ENCODE peak calls at places on chromosomes 4 and X, in four cellular contexts. Z is neural progenitor cell; D is heart left ventricle; K is effector memory CD4-positive, alpha-beta T cell. C is an unnamed sample. For H3K4me1, the result is how much of the 10 kb centered on the place peaks cover.

GRCh38 chr4:125780159-125780558 is 465.4 kb downstream of the FAT4 start:
- DNase-seq in Z (no peak), D (no peak), K (no peak), C (no peak)

GRCh38 chr4:107216379-107216778 is 180.3 kb upstream of the DKK2 start:
- DNase-seq in Z (no peak), D (no peak), K (no peak), C (no peak)

GRCh38 chr4:136750898-136751297 is 781.4 kb downstream of the PCDH18 start:
- DNase-seq in Z (no peak), D (no peak), K (no peak), C (no peak)

GRCh38 chrX:24513416-24513815 is 48.3 kb downstream of the PDK3 start:
- DNase-seq in Z (no peak), D (no peak), K (no peak), C (no peak)

GRCh38 chrX:143632625-143633387 is 3.1 kb downstream of the SLITRK4 start:
- DNase-seq in Z (peak), D (no peak), K (no peak), C (peak)

GRCh38 chr4:86033171-86033570 is 326.7 kb downstream of the MAPK10 start:
- DNase-seq in Z (no peak), D (peak), K (no peak), C (no peak)

GRCh38 chr4:91243132-91243531 is 1060.6 kb upstream of the GRID2 start:
- DNase-seq in Z (no peak), D (peak), K (no peak), C (no peak)

GRCh38 chrX:118974908-118975671 is 672 bp downstream of the LONRF3 start:
- DNase-seq in Z (peak), D (no peak), K (peak), C (peak)

GRCh38 chr4:186536285-186536684 is 19.1 kb downstream of the MTNR1A start:
- DNase-seq in Z (peak), D (no peak), K (no peak), C (no peak)

GRCh38 chrX:84453351-84454246 is 48.7 kb downstream of the HDX start:
- DNase-seq in Z (no peak), D (no peak), K (no peak), C (no peak)

GRCh38 chrX:44871114-44871645 is 1.8 kb upstream of the KDM6A start:
- DNase-seq in Z (peak), D (peak), K (no peak), C (peak)

GRCh38 chr4:95556460-95556859 is 7.7 kb upstream of the UNC5C start:
- DNase-seq in Z (no peak), D (no peak), K (no peak), C (no peak)

GRCh38 chr4:139312552-139313332 is 10.5 kb upstream of the NDUFC1 start:
- DNase-seq in Z (no peak), D (no peak), K (no peak), C (no peak)

GRCh38 chrX:43865791-43866190 is 16.5 kb downstream of the MAOB start:
- DNase-seq in Z (no peak), D (no peak), K (no peak), C (no peak)

GRCh38 chrX:43860646-43861370 is 21.4 kb downstream of the MAOB start:
- DNase-seq in Z (no peak), D (no peak), K (no peak), C (no peak)

GRCh38 chrX:43862434-43862833 is 19.8 kb downstream of the MAOB start:
- DNase-seq in Z (no peak), D (no peak), K (no peak), C (no peak)

GRCh38 chrX:43866423-43866822 is 15.8 kb downstream of the MAOB start:
- DNase-seq in Z (no peak), D (no peak), K (no peak), C (no peak)

GRCh38 chrX:43861750-43862149 is 20.5 kb downstream of the MAOB start:
- DNase-seq in Z (no peak), D (peak), K (no peak), C (no peak)
- H3K4me1 ChIP-seq in Z (under half), D (under half), K (under half), C (under half)

GRCh38 chr4:30103455-30103854 is 616.7 kb upstream of the PCDH7 start:
- DNase-seq in Z (no peak), D (no peak), K (no peak), C (no peak)
- H3K4me1 ChIP-seq in Z (under half), D (under half), K (under half), C (under half)

GRCh38 chr4:184362338-184362737 is 112.0 kb downstream of the IRF2 start:
- DNase-seq in Z (no peak), D (no peak), K (no peak), C (peak)

GRCh38 chr4:184361443-184361842 is 112.9 kb downstream of the IRF2 start:
- DNase-seq in Z (no peak), D (no peak), K (no peak), C (no peak)

GRCh38 chr4:184357783-184358182 is 116.6 kb downstream of the IRF2 start:
- DNase-seq in Z (no peak), D (no peak), K (no peak), C (peak)

GRCh38 chr4:184358521-184359232 is 115.7 kb downstream of the IRF2 start:
- DNase-seq in Z (no peak), D (no peak), K (no peak), C (peak)

GRCh38 chr4:184359905-184360304 is 114.4 kb downstream of the IRF2 start:
- DNase-seq in Z (no peak), D (no peak), K (no peak), C (peak)
- H3K4me1 ChIP-seq in Z (under half), D (under half), K (under half), C (under half)

DNA sequence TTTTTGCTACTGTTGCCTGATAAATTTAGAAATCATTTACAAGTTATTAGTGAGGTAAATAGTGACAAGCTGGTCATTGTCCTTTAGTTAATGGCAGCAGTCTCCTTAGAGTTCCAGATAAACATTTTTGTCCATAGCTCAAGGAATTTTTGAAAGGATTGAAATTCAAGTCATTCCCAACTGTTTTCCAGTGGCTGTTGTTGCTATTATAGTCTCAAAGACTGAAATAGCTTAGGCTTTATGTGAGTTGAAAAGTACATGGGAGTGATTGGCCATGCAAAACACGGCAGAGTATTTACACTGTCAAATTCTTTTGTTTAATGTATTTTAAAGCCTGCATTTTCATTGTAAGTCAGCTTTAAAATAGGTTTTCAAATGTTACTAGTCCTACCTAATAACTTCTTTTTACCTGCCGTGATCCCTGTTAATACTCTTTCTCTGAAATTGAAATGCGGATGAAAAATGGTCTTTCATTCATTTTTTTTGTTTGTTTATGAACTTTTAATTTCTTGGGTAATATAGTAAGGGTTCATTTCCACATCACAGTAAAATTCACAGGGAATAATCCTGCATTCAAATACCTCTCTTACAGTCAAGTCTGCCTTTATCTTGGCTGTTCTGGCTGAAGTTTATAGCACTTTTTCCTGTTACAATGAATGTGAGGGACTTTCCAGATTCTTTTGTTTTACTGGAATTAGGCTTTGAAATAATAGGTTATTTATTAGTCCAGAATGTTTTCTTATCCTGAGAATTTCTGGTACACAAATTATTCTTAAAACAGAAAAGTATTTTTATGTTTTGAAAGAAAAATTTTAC is 85.1 kb downstream of the PDLIM5 start:
- DNase-seq in Z (peak), D (no peak), K (no peak), C (no peak)
- H3K4me1 ChIP-seq in Z (under half), D (half or more), K (under half), C (under half)

DNA sequence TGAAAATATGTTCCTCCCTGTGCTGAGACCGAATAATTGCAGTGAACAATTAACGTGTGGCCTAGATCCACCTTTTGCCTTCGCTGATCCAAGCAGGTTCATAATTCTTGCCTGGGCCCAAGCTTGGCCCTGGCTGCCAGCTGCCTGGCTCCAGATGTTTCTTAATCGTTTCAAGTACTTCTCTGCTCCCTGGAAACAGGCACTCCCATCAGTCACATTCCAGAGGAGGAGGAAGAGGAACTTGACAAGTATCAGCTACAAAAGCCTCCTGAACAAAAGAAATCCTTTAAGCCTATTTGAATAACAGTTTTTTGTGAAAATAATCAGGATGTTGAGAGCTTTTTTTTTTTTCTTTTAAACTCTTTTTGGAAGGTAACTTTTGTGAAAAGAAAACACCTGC is 154.2 kb downstream of the PTTG2 start:
- DNase-seq in Z (peak), D (no peak), K (no peak), C (peak)
- H3K4me1 ChIP-seq in Z (under half), D (under half), K (under half), C (under half)

DNA sequence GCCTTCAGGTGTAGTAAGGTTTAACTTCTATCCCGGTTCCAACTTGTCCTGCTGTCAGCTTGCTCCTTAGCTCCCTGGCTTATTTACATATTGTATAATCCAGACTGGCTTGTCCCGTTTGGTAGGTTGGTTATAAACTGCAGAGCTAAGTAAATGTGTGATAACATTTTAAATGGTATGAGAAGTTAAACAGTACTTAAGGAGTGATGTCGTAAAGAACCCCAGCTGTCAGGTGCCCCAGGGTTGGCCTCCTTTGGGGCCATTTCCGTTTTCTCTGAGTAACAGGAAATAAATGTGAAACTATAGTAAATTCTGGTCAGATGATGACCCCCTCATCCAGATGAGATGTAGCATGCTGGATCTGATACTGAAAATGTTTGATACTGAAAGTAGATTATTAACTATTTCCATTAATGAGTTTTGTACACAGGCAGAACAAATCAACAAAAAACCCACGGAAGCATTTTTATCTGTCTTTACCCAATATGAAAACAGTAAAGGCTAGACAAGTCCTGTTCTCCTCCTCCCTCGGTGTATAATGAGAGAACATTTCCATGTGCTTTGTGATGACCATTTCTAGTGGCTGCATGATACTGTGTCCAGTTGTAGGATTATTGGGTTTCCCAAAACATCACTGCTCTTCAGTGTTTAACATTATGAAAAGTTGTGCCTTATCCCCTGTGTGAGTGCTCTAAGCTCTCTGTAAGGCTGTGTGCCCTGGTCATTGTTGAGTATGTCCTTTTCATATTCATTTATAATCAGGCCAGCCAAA is 22.4 kb downstream of the GAB1 start:
- DNase-seq in Z (no peak), D (no peak), K (no peak), C (no peak)
- H3K4me1 ChIP-seq in Z (under half), D (half or more), K (under half), C (under half)

GRCh38 chr4:76698141-76698540 is 199.8 kb downstream of the SOWAHB start:
- DNase-seq in Z (no peak), D (no peak), K (no peak), C (no peak)
- H3K4me1 ChIP-seq in Z (half or more), D (under half), K (under half), C (under half)

DNA sequence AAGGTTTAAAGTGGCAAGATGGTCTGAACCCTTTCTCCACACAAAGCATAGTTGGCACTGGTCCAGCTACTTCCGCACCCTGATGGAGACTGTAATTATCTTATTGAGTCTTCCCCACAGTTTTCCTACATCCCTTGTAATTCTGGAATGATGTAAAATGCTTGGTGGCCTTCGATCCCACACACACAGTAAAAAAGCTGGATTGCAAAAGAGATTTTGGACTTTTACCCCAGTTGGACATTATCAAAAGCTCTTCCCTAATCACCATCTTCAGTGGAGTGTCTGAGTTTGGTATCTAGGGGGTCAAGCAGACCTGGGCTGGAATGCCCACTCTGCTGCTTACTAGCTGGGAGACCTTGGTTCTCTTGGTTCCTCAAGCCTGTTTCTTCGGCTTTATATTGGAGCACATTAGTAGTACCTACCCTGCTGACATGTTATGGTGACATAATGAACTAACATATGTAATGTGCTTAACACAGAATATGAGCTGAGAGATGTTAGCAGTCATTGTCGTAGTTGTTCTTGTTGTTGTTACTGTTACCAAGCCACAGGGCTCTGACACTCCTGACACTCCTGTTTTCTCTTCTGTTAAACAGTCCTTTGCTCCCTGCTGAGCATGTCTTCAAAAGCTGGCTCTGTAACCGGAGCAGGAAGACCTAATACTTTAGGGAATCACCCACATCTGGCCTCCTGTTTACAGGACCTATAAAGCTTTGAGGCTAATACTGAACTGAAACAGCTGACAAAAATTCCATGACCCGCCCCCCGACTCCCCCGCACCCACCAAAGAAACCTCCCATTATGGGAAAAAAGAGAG is 4.8 kb downstream of the SRPX2 start:
- DNase-seq in Z (peak), D (peak), K (no peak), C (peak)
- H3K4me1 ChIP-seq in Z (under half), D (under half), K (under half), C (under half)

GRCh38 chrX:154050113-154050495 is 30.4 kb upstream of the IRAK1 start:
- DNase-seq in Z (no peak), D (no peak), K (no peak), C (no peak)
- H3K4me1 ChIP-seq in Z (under half), D (half or more), K (under half), C (under half)

GRCh38 chr4:74541611-74542177 is 96.8 kb downstream of the AREG start:
- DNase-seq in Z (no peak), D (no peak), K (no peak), C (no peak)
- H3K4me1 ChIP-seq in Z (under half), D (under half), K (under half), C (under half)